ENCODE peak calls at places on chromosomes 12 and 14, in seven cellular contexts. F is GM04503; A is suprapubic skin; T is stromal cell of bone marrow; U is HuH-7; M is activated CD4-positive, CD25-positive, alpha-beta regulatory T cell; G is AG10803. J is an unnamed sample.

GRCh38 chr12:57090924-57091632 is 2.2 kb downstream of the NAB2 start:
- DNase-seq in T (no peak), F (no peak), G (peak), U (no peak), A (peak), M (no peak), J (peak)

GRCh38 chr12:20520572-20520971 is 152.2 kb downstream of the PDE3A start:
- DNase-seq in F (no peak), G (no peak), T (no peak), A (no peak), M (no peak), U (no peak), J (no peak)

GRCh38 chr12:130227641-130228040 is 65.4 kb downstream of the FZD10 start:
- DNase-seq in G (no peak), F (no peak), T (no peak), A (no peak), U (no peak), M (no peak), J (no peak)

GRCh38 chr12:28024231-28024995 is 51.9 kb upstream of the PTHLH start:
- DNase-seq in M (no peak), U (no peak), A (no peak), G (peak), F (peak), T (peak), J (peak)

GRCh38 chr12:129885287-129885686 is 18.5 kb downstream of the TMEM132D start:
- DNase-seq in U (no peak), M (no peak), G (no peak), F (no peak), T (no peak), A (no peak), J (no peak)

GRCh38 chr12:105696-106095 is 39.1 kb downstream of the IQSEC3 start:
- DNase-seq in A (no peak), F (no peak), G (no peak), U (no peak), T (no peak), M (no peak), J (no peak)

GRCh38 chr12:128803788-128804187 is 20.0 kb downstream of the SLC15A4 start:
- DNase-seq in F (no peak), U (no peak), M (no peak), A (no peak), G (no peak), T (no peak), J (no peak)

GRCh38 chr12:50151047-50151687 is 16.0 kb downstream of the CERS5 start:
- DNase-seq in M (no peak), U (no peak), G (no peak), A (no peak), F (no peak), T (no peak), J (no peak)

GRCh38 chr14:87252103-87252502 is 740.9 kb downstream of the GALC start:
- DNase-seq in T (no peak), U (no peak), F (no peak), M (no peak), G (no peak), A (no peak), J (no peak)

GRCh38 chr12:49698619-49699545 is 8.3 kb downstream of the FMNL3 start:
- DNase-seq in G (peak), U (no peak), M (no peak), T (no peak), A (no peak), F (no peak), J (peak)

GRCh38 chr14:97414718-97415098 is 617.5 kb downstream of the VRK1 start:
- DNase-seq in G (no peak), M (no peak), F (no peak), U (no peak), T (no peak), A (no peak), J (no peak)

GRCh38 chr14:32428149-32428548 is 99.1 kb downstream of the AKAP6 start:
- DNase-seq in T (no peak), G (no peak), U (no peak), F (no peak), A (no peak), M (no peak), J (no peak)

GRCh38 chr12:91401190-91401589 is 218.6 kb upstream of the DCN start:
- DNase-seq in F (no peak), M (no peak), G (no peak), T (no peak), U (no peak), A (no peak), J (no peak)

GRCh38 chr12:30888241-30888640 is 38.3 kb upstream of the TSPAN11 start:
- DNase-seq in A (no peak), M (no peak), U (no peak), T (no peak), F (no peak), G (no peak), J (no peak)

GRCh38 chr14:51395361-51395849 is 155.4 kb downstream of the TMX1 start:
- DNase-seq in T (peak), G (peak), F (peak), M (no peak), U (no peak), A (peak), J (peak)

GRCh38 chr14:72745991-72746980 is 147.6 kb downstream of the DPF3 start:
- DNase-seq in A (no peak), G (peak), U (no peak), T (peak), F (peak), M (no peak), J (peak)

GRCh38 chr14:57182760-57183503 is 85.8 kb downstream of the EXOC5 start:
- DNase-seq in G (no peak), F (no peak), M (no peak), U (peak), T (no peak), A (no peak), J (peak)

GRCh38 chr14:24366664-24367505 is 1.1 kb upstream of the NFATC4 start:
- DNase-seq in A (peak), G (peak), U (peak), M (no peak), T (peak), F (peak), J (peak)

GRCh38 chr12:9651265-9651729 is 18.2 kb upstream of the CLEC2D start:
- DNase-seq in U (no peak), T (peak), M (peak), G (peak), A (no peak), F (peak), J (peak)

GRCh38 chr12:52182898-52183543 is 8.8 kb downstream of the KRT80 start:
- DNase-seq in M (no peak), A (no peak), U (no peak), G (no peak), F (no peak), T (no peak), J (no peak)

GRCh38 chr12:27572486-27573255 is 48.7 kb downstream of the PPFIBP1 start:
- DNase-seq in U (no peak), T (no peak), M (no peak), F (no peak), A (no peak), G (peak), J (peak)

GRCh38 chr14:98444077-98444476 is 827.9 kb downstream of the BCL11B start:
- DNase-seq in A (no peak), M (no peak), U (no peak), F (no peak), G (no peak), T (no peak), J (no peak)

GRCh38 chr12:54021432-54022013 is 6.7 kb upstream of the HOXC6 start:
- DNase-seq in T (no peak), M (no peak), F (peak), G (peak), A (no peak), U (no peak), J (peak)

GRCh38 chr14:104240426-104241157 is 102.2 kb downstream of the KIF26A start:
- DNase-seq in G (no peak), M (no peak), T (no peak), F (no peak), U (no peak), A (peak), J (no peak)

J was measured in adipocyte.